ENCODE peak calls at places on chromosome 4, in eight cellular contexts. C is ELR, O is fibroblast of villous mesenchyme, F is GM23338, Z is H9, M is NCI-H1092 treated with DMSO at 0.1 percent for 48 hours, X is HFF-Myc, J is brain microvascular endothelial cell. H is an unnamed sample.

GRCh38 chr4:138927065-138927464 is 88.5 kb upstream of the NOCT start:
- DNase-seq in C (no peak), O (no peak), F (no peak), Z (no peak), M (no peak), X (no peak), J (no peak), H (no peak)

GRCh38 chr4:183105092-183105491 is 6.0 kb downstream of the WWC2 start:
- DNase-seq in C (no peak), O (no peak), F (peak), Z (peak), M (no peak), X (no peak), J (no peak), H (no peak)

GRCh38 chr4:126513596-126513995 is 1119.2 kb upstream of the INTU start:
- DNase-seq in C (no peak), O (no peak), F (no peak), Z (no peak), M (no peak), X (no peak), J (no peak), H (no peak)

GRCh38 chr4:88320780-88321373 is 36.5 kb upstream of the PPM1K start:
- DNase-seq in C (peak), O (peak), F (peak), Z (peak), M (no peak), X (no peak), J (peak), H (no peak)

GRCh38 chr4:13530823-13531608 is 13.3 kb downstream of the NKX3-2 start:
- DNase-seq in C (no peak), O (no peak), F (peak), Z (peak), M (no peak), X (no peak), J (no peak), H (peak)

GRCh38 chr4:139675156-139675555 is 9.5 kb downstream of the MGST2 start:
- DNase-seq in C (no peak), O (no peak), F (no peak), Z (no peak), M (no peak), X (no peak), J (no peak), H (no peak)

GRCh38 chr4:41178372-41179085 is 35.8 kb downstream of the APBB2 start:
- DNase-seq in C (peak), O (peak), F (no peak), Z (no peak), M (no peak), X (no peak), J (peak), H (no peak)

GRCh38 chr4:3418029-3418762 is 23.6 kb upstream of the HGFAC start:
- DNase-seq in C (no peak), O (no peak), F (peak), Z (no peak), M (no peak), X (no peak), J (no peak), H (no peak)

GRCh38 chr4:61555789-61556188 is 355.7 kb downstream of the ADGRL3 start:
- DNase-seq in C (peak), O (peak), F (peak), Z (no peak), M (no peak), X (no peak), J (peak), H (no peak)

GRCh38 chr4:113674251-113674650 is 87.3 kb downstream of the CAMK2D start:
- DNase-seq in C (no peak), O (no peak), F (no peak), Z (no peak), M (no peak), X (no peak), J (no peak), H (no peak)

GRCh38 chr4:82293304-82293703 is 80.5 kb downstream of the HNRNPD start:
- DNase-seq in C (no peak), O (no peak), F (no peak), Z (no peak), M (no peak), X (no peak), J (no peak), H (no peak)

GRCh38 chr4:157575339-157575738 is 354.8 kb downstream of the GRIA2 start:
- DNase-seq in C (no peak), O (no peak), F (no peak), Z (no peak), M (no peak), X (no peak), J (no peak), H (no peak)

GRCh38 chr4:112560084-112560483 is 44.1 kb upstream of the NEUROG2 start:
- DNase-seq in C (no peak), O (no peak), F (no peak), Z (no peak), M (no peak), X (no peak), J (no peak), H (no peak)

GRCh38 chr4:184574861-184575260 is 74.4 kb downstream of the CASP3 start:
- DNase-seq in C (no peak), O (no peak), F (no peak), Z (no peak), M (no peak), X (no peak), J (no peak), H (no peak)

GRCh38 chr4:170400346-170400745 is 310.6 kb upstream of the AADAT start:
- DNase-seq in C (peak), O (no peak), F (peak), Z (no peak), M (no peak), X (no peak), J (no peak), H (peak)

GRCh38 chr4:138696771-138697170 is 318.8 kb upstream of the NOCT start:
- DNase-seq in C (peak), O (peak), F (no peak), Z (no peak), M (no peak), X (no peak), J (peak), H (no peak)

GRCh38 chr4:114019276-114019971 is 40.0 kb upstream of the ARSJ start:
- DNase-seq in C (peak), O (no peak), F (no peak), Z (no peak), M (no peak), X (no peak), J (no peak), H (no peak)

GRCh38 chr4:7753271-7753670 is 186.4 kb downstream of the AFAP1 start:
- DNase-seq in C (no peak), O (no peak), F (no peak), Z (no peak), M (no peak), X (no peak), J (no peak), H (no peak)

GRCh38 chr4:72846280-72847111 is 223.0 kb downstream of the COX18 start:
- DNase-seq in C (peak), O (peak), F (peak), Z (peak), M (no peak), X (no peak), J (peak), H (peak)

GRCh38 chr4:17517664-17518063 is 2.7 kb downstream of the CLRN2 start:
- DNase-seq in C (no peak), O (no peak), F (peak), Z (no peak), M (no peak), X (no peak), J (no peak), H (no peak)

GRCh38 chr4:649751-650310 is 24.2 kb downstream of the ATP5ME start:
- DNase-seq in C (no peak), O (no peak), F (no peak), Z (no peak), M (no peak), X (no peak), J (no peak), H (no peak)

GRCh38 chr4:123746981-123747380 is 350.4 kb downstream of the SPRY1 start:
- DNase-seq in C (no peak), O (no peak), F (peak), Z (peak), M (no peak), X (no peak), J (peak), H (peak)

GRCh38 chr4:24770111-24770584 is 25.2 kb upstream of the SOD3 start:
- DNase-seq in C (peak), O (peak), F (no peak), Z (no peak), M (no peak), X (peak), J (peak), H (peak)

GRCh38 chr4:143386812-143387211 is 50.1 kb downstream of the GAB1 start:
- DNase-seq in C (no peak), O (no peak), F (peak), Z (no peak), M (no peak), X (no peak), J (peak), H (no peak)

GRCh38 chr4:180028682-180029081 is 2214.5 kb upstream of the TENM3 start:
- DNase-seq in C (peak), O (peak), F (peak), Z (peak), M (no peak), X (no peak), J (no peak), H (peak)

GRCh38 chr4:56674984-56675383 is 6.1 kb downstream of the HOPX start:
- DNase-seq in C (peak), O (no peak), F (no peak), Z (no peak), M (no peak), X (no peak), J (peak), H (no peak)

GRCh38 chr4:105858466-105859040 is 36.7 kb upstream of the NPNT start:
- DNase-seq in C (no peak), O (no peak), F (no peak), Z (no peak), M (no peak), X (no peak), J (no peak), H (no peak)

H was measured in neural progenitor cell.